ENCODE peak calls at places on chromosomes 1 and 21, in eight cellular contexts. J is fibroblast of mammary gland, R is cardiac muscle cell, H is AG04450, T is kidney epithelial cell, U is psoas muscle, K is uterus, A is transverse colon. I is an unnamed sample.

GRCh38 chr1:32291145-32291707 is 657 bp upstream of the HDAC1 start:
- DNase-seq in J (peak), R (peak), H (no peak), T (no peak), U (no peak), K (no peak), A (no peak), I (no peak)

GRCh38 chr1:197917813-197918646 is 858 bp downstream of the LHX9 start:
- DNase-seq in J (no peak), R (no peak), H (no peak), T (no peak), U (no peak), K (no peak), A (no peak), I (no peak)

GRCh38 chr1:117366281-117366981 is 818 bp upstream of the MAN1A2 start:
- DNase-seq in J (peak), R (peak), H (no peak), T (no peak), U (peak), K (peak), A (peak), I (peak)

GRCh38 chr1:245235156-245235555 is 80.4 kb downstream of the KIF26B start:
- DNase-seq in J (no peak), R (peak), H (no peak), T (no peak), U (no peak), K (no peak), A (no peak), I (no peak)

GRCh38 chr1:170807432-170807831 is 127.9 kb upstream of the MROH9 start:
- DNase-seq in J (peak), R (peak), H (peak), T (peak), U (no peak), K (no peak), A (no peak), I (no peak)

GRCh38 chr1:10510520-10511493 is 36.1 kb downstream of the PEX14 start:
- DNase-seq in J (peak), R (peak), H (peak), T (peak), U (peak), K (no peak), A (peak), I (no peak)

GRCh38 chr1:99535470-99536164 is 110.3 kb upstream of the PALMD start:
- DNase-seq in J (peak), R (no peak), H (no peak), T (no peak), U (no peak), K (no peak), A (no peak), I (no peak)

GRCh38 chr1:230867903-230868735 is at the start of gene C1orf198:
- DNase-seq in J (no peak), R (peak), H (no peak), T (no peak), U (peak), K (peak), A (peak), I (peak)

GRCh38 chr1:174058639-174059038 is 36.5 kb upstream of the RC3H1 start:
- DNase-seq in J (peak), R (no peak), H (no peak), T (no peak), U (no peak), K (no peak), A (no peak), I (no peak)

GRCh38 chr21:10639123-10639522 is 117.7 kb downstream of the TPTE start:
- DNase-seq in J (no peak), R (no peak), H (no peak), T (no peak), U (no peak), K (no peak), A (no peak), I (no peak)

GRCh38 chr1:108502624-108503023 is 52.5 kb downstream of the NBPF6 start:
- DNase-seq in J (peak), R (peak), H (no peak), T (no peak), U (no peak), K (no peak), A (no peak), I (no peak)

GRCh38 chr1:159279754-159280153 is 22.4 kb upstream of the FCER1A start:
- DNase-seq in J (peak), R (no peak), H (no peak), T (no peak), U (no peak), K (no peak), A (no peak), I (no peak)

GRCh38 chr1:234240680-234241079 is 132.6 kb upstream of the COA6 start:
- DNase-seq in J (no peak), R (no peak), H (no peak), T (no peak), U (no peak), K (no peak), A (no peak), I (no peak)

GRCh38 chr1:26317612-26318337 is at the start of gene CD52:
- DNase-seq in J (no peak), R (no peak), H (no peak), T (no peak), U (no peak), K (no peak), A (peak), I (no peak)

GRCh38 chr1:88890790-88891317 is 513 bp downstream of the GTF2B start:
- DNase-seq in J (peak), R (peak), H (no peak), T (no peak), U (no peak), K (no peak), A (peak), I (peak)

GRCh38 chr1:199948587-199949280 is 78.8 kb upstream of the NR5A2 start:
- DNase-seq in J (peak), R (no peak), H (no peak), T (no peak), U (no peak), K (no peak), A (no peak), I (no peak)

GRCh38 chr1:23742670-23743286 is 493 bp upstream of the ELOA start:
- DNase-seq in J (no peak), R (peak), H (no peak), T (no peak), U (peak), K (no peak), A (peak), I (no peak)

GRCh38 chr1:21308847-21309652 is 18.8 kb upstream of the ECE1 start:
- DNase-seq in J (peak), R (no peak), H (no peak), T (no peak), U (no peak), K (peak), A (peak), I (no peak)

GRCh38 chr1:224340711-224341384 is 10.9 kb upstream of the NVL start:
- DNase-seq in J (no peak), R (peak), H (no peak), T (no peak), U (no peak), K (no peak), A (peak), I (peak)

GRCh38 chr1:50929376-50929958 is 30.6 kb downstream of the FAF1 start:
- DNase-seq in J (peak), R (peak), H (peak), T (peak), U (no peak), K (no peak), A (no peak), I (no peak)

GRCh38 chr1:241101622-241102021 is 255.4 kb downstream of the RGS7 start:
- DNase-seq in J (peak), R (no peak), H (no peak), T (no peak), U (no peak), K (no peak), A (no peak), I (no peak)

GRCh38 chr21:17270234-17270633 is 242.6 kb upstream of the CXADR start:
- DNase-seq in J (peak), R (peak), H (peak), T (no peak), U (no peak), K (peak), A (no peak), I (no peak)

GRCh38 chr1:97906567-97907228 is 14.1 kb downstream of the DPYD start:
- DNase-seq in J (peak), R (peak), H (peak), T (peak), U (peak), K (peak), A (no peak), I (no peak)

GRCh38 chr1:45863117-45863670 is 59.8 kb downstream of the MAST2 start:
- DNase-seq in J (no peak), R (no peak), H (no peak), T (no peak), U (no peak), K (no peak), A (no peak), I (no peak)

GRCh38 chr1:163381487-163382184 is 59.9 kb downstream of the NUF2 start:
- DNase-seq in J (no peak), R (no peak), H (no peak), T (no peak), U (no peak), K (no peak), A (no peak), I (no peak)

GRCh38 chr1:214707306-214708087 is 104.5 kb downstream of the CENPF start:
- DNase-seq in J (peak), R (peak), H (no peak), T (no peak), U (no peak), K (no peak), A (no peak), I (no peak)

GRCh38 chr1:228043281-228043845 is 36.6 kb downstream of the WNT3A start:
- DNase-seq in J (peak), R (no peak), H (no peak), T (peak), U (peak), K (no peak), A (no peak), I (no peak)

GRCh38 chr21:39673736-39674135 is 61.0 kb downstream of the B3GALT5 start:
- DNase-seq in J (no peak), R (no peak), H (no peak), T (no peak), U (no peak), K (no peak), A (no peak), I (no peak)

GRCh38 chr21:39673163-39673562 is 60.4 kb downstream of the B3GALT5 start:
- DNase-seq in J (no peak), R (no peak), H (no peak), T (no peak), U (no peak), K (no peak), A (no peak), I (no peak)

GRCh38 chr21:39674794-39675193 is 62.1 kb downstream of the B3GALT5 start:
- DNase-seq in J (no peak), R (no peak), H (no peak), T (no peak), U (no peak), K (no peak), A (peak), I (no peak)

GRCh38 chr21:39675595-39675994 is 62.9 kb downstream of the B3GALT5 start:
- DNase-seq in J (no peak), R (no peak), H (no peak), T (no peak), U (no peak), K (no peak), A (no peak), I (no peak)

GRCh38 chr21:39676054-39676771 is 63.5 kb downstream of the B3GALT5 start:
- DNase-seq in J (peak), R (no peak), H (no peak), T (peak), U (no peak), K (peak), A (peak), I (no peak)
- TF ChIP-seq CTCF in J (no peak), R (no peak), H (no peak), T (peak), U (no peak), K (no peak), A (no peak), I (no peak)

GRCh38 chr1:39690943-39691382 is 270 bp downstream of the HPCAL4 start:
- DNase-seq in J (no peak), R (no peak), H (no peak), T (no peak), U (no peak), K (no peak), A (no peak), I (no peak)

GRCh38 chr1:39689635-39690034 is 1.6 kb downstream of the HPCAL4 start:
- DNase-seq in J (no peak), R (no peak), H (no peak), T (no peak), U (no peak), K (no peak), A (no peak), I (no peak)

GRCh38 chr1:39692152-39693064 is 1.2 kb upstream of the HPCAL4 start:
- DNase-seq in J (no peak), R (no peak), H (no peak), T (no peak), U (no peak), K (no peak), A (peak), I (no peak)

GRCh38 chr1:39690225-39690624 is 1.0 kb downstream of the HPCAL4 start:
- DNase-seq in J (no peak), R (no peak), H (no peak), T (no peak), U (no peak), K (no peak), A (no peak), I (no peak)

GRCh38 chr1:39691383-39692151 is at the start of gene HPCAL4:
- DNase-seq in J (peak), R (peak), H (no peak), T (peak), U (peak), K (peak), A (peak), I (peak)
- TF ChIP-seq CTCF in J (no peak), R (no peak), H (no peak), T (no peak), U (no peak), K (no peak), A (no peak), I (no peak)

GRCh38 chr1:226452981-226453380 is 45.1 kb upstream of the PARP1 start:
- DNase-seq in J (no peak), R (no peak), H (no peak), T (no peak), U (no peak), K (no peak), A (no peak), I (no peak)

GRCh38 chr1:226455843-226456242 is 48.0 kb upstream of the PARP1 start:
- DNase-seq in J (no peak), R (no peak), H (no peak), T (no peak), U (no peak), K (no peak), A (no peak), I (no peak)

GRCh38 chr1:226457307-226457712 is 49.4 kb upstream of the PARP1 start:
- DNase-seq in J (peak), R (peak), H (no peak), T (no peak), U (no peak), K (no peak), A (peak), I (peak)
- TF ChIP-seq CTCF in J (peak), R (peak), H (no peak), T (no peak), U (no peak), K (no peak), A (no peak), I (peak)

DNA sequence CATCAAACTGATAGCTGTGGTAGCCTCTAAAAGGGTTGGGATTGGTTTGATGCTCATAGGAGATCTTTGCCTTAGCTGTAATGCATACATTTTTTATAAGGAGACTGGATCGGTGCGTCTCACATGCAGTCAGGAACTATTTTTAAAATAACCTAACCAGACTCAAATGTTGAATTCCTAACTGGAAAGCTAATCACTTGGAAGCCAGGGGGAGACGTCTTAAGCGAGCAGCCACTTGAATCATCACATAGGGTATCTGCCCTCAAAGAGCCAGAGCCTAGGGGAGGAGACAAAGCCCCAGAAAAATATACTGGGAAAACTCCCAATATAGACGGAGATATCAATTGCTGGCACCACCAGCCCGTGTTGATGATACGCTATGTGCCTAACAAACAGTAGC is 61.7 kb upstream of the PUM1 start:
- DNase-seq in J (peak), R (peak), H (peak), T (no peak), U (no peak), K (no peak), A (no peak), I (no peak)
- TF ChIP-seq CTCF in J (peak), R (peak), H (peak), T (peak), U (no peak), K (no peak), A (no peak), I (no peak)

GRCh38 chr1:164608651-164609057 is 49.7 kb downstream of the PBX1 start:
- DNase-seq in J (peak), R (peak), H (no peak), T (no peak), U (no peak), K (no peak), A (no peak), I (no peak)
- TF ChIP-seq CTCF in J (no peak), R (no peak), H (no peak), T (no peak), U (no peak), K (no peak), A (no peak), I (no peak)

DNA sequence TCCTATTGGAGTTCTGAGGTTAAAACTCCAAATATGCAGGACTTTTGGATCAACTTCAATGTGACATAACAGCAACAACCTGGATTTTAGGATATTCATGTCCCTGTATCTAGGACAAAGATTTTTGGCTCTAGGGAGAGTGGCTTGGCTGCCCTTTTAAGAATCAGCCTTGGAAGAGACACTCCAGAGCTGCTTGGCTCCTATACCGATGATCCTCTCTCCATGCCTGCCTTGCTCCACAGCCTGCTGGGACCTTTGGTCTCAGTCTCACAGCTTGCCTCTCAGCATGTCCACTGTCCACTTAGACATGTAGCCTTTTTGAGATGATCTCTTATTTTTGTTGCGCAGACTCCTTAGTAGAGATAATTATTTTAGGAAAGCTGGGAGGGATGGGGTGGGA is 4.5 kb upstream of the FCMR start:
- DNase-seq in J (no peak), R (no peak), H (no peak), T (no peak), U (no peak), K (no peak), A (no peak), I (no peak)
- TF ChIP-seq CTCF in J (no peak), R (no peak), H (no peak), T (no peak), U (no peak), K (no peak), A (no peak), I (no peak)

DNA sequence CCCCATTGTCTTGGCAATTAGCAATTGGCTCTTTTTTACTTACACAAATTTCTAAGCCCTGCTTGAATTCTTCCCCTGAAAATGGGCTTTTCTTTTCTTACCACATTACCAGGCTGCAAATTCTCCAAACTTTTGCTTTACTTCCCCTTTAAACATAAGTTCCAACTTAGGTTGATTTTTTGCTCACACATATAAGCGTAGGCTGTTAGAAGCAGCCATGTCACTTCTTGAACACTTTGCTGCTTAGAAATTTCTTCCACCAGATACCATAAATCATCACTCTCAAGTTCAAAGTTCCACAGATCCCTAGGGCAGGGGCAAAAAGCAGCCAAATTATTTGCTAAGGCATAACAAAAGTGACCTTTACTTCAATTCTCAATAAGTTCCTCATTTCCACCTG is 35.4 kb upstream of the KCNH1 start:
- DNase-seq in J (no peak), R (no peak), H (no peak), T (no peak), U (no peak), K (no peak), A (no peak), I (no peak)
- TF ChIP-seq CTCF in J (no peak), R (no peak), H (no peak), T (no peak), U (no peak), K (no peak), A (no peak), I (no peak)

GRCh38 chr1:154989195-154989860 is 4.1 kb upstream of the LENEP start:
- DNase-seq in J (no peak), R (no peak), H (no peak), T (no peak), U (peak), K (no peak), A (no peak), I (no peak)

GRCh38 chr1:154988053-154988954 is 5.1 kb upstream of the LENEP start:
- DNase-seq in J (no peak), R (no peak), H (no peak), T (no peak), U (peak), K (no peak), A (no peak), I (no peak)

GRCh38 chr1:154982897-154983648 is at the start of gene FLAD1:
- DNase-seq in J (peak), R (peak), H (peak), T (peak), U (peak), K (peak), A (peak), I (peak)

GRCh38 chr1:154987326-154987725 is 4.2 kb downstream of the FLAD1 start:
- DNase-seq in J (peak), R (peak), H (no peak), T (no peak), U (peak), K (no peak), A (no peak), I (no peak)

DNA sequence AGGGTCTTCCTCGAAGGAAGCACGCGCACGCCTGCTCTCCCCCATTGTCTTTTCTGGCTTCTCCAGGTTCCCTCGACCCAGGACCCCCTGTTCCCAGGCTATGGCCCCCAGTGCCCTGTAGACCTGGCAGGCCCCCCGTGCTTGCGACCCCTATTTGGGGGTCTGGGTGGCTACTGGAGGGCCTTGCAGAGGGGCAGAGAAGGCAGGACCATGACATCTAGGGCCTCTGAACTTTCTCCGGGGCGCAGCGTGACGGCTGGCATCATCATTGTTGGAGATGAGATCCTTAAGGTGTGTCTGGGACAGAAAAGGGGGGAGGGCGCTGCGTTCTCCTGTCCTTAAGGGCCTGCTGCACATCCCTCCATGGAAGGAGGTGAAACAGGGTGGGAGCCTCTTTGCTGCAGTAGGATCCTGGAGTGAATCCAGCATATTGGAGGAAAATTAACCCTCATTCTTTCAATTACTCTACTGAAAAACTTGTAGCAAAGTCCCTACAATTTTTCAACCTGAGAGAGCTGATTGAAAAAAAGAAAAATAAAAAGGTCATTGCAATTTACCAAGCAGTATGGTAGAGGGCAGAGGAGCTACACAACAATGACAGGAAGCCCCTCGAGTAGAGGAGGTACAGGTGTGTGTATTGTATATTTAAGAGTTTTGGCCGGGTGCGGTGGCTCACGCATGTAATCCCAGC is 777 bp downstream of the FLAD1 start:
- DNase-seq in J (no peak), R (no peak), H (no peak), T (no peak), U (peak), K (no peak), A (no peak), I (no peak)
- TF ChIP-seq CTCF in J (no peak), R (no peak), H (no peak), T (no peak), U (no peak), K (no peak), A (no peak), I (no peak)

I was measured in endothelial cell.